ENCODE peak calls at places on chromosome 20, in seven cellular contexts. One of them, this sample, is unnamed.

GRCh38 chr20:62839261-62839660 is 22.4 kb downstream of the TCFL5 start:
- DNase-seq in right cardiac atrium: no peak
- DNase-seq in endothelial cell of umbilical vein: no peak
- DNase-seq in PC-3: no peak
- DNase-seq in hepatocyte: no peak
- DNase-seq in AG04450: no peak
- DNase-seq in sigmoid colon: no peak
- DNase-seq in this sample: no peak

GRCh38 chr20:44910690-44911262 is 916 bp downstream of the PABPC1L start:
- DNase-seq in right cardiac atrium: no peak
- DNase-seq in hepatocyte: no peak
- DNase-seq in sigmoid colon: no peak
- DNase-seq in PC-3: peak
- DNase-seq in endothelial cell of umbilical vein: no peak
- DNase-seq in AG04450: no peak
- DNase-seq in this sample: no peak

GRCh38 chr20:20806121-20806820 is 93.8 kb upstream of the RALGAPA2 start:
- DNase-seq in AG04450: no peak
- DNase-seq in endothelial cell of umbilical vein: no peak
- DNase-seq in PC-3: no peak
- DNase-seq in hepatocyte: no peak
- DNase-seq in sigmoid colon: no peak
- DNase-seq in right cardiac atrium: no peak
- DNase-seq in this sample: no peak

GRCh38 chr20:46123482-46124245 is 5.5 kb downstream of the CD40 start:
- DNase-seq in sigmoid colon: no peak
- DNase-seq in endothelial cell of umbilical vein: no peak
- DNase-seq in AG04450: no peak
- DNase-seq in PC-3: no peak
- DNase-seq in right cardiac atrium: no peak
- DNase-seq in hepatocyte: no peak
- DNase-seq in this sample: no peak

GRCh38 chr20:59765599-59766177 is 161.3 kb downstream of the PHACTR3 start:
- DNase-seq in sigmoid colon: no peak
- DNase-seq in hepatocyte: peak
- DNase-seq in PC-3: peak
- DNase-seq in endothelial cell of umbilical vein: no peak
- DNase-seq in AG04450: no peak
- DNase-seq in right cardiac atrium: no peak
- DNase-seq in this sample: no peak

GRCh38 chr20:59805786-59806577 is 127.5 kb downstream of the SYCP2 start:
- DNase-seq in hepatocyte: no peak
- DNase-seq in right cardiac atrium: no peak
- DNase-seq in sigmoid colon: no peak
- DNase-seq in endothelial cell of umbilical vein: no peak
- DNase-seq in PC-3: no peak
- DNase-seq in AG04450: no peak
- DNase-seq in this sample: no peak

GRCh38 chr20:38073307-38074010 is 39.9 kb downstream of the RPRD1B start:
- DNase-seq in endothelial cell of umbilical vein: peak
- DNase-seq in sigmoid colon: peak
- DNase-seq in PC-3: peak
- DNase-seq in hepatocyte: peak
- DNase-seq in right cardiac atrium: peak
- DNase-seq in AG04450: peak
- DNase-seq in this sample: no peak

GRCh38 chr20:49431345-49431744 is 51.1 kb downstream of the KCNB1 start:
- DNase-seq in PC-3: no peak
- DNase-seq in endothelial cell of umbilical vein: no peak
- DNase-seq in hepatocyte: no peak
- DNase-seq in AG04450: no peak
- DNase-seq in sigmoid colon: no peak
- DNase-seq in right cardiac atrium: no peak
- DNase-seq in this sample: no peak

GRCh38 chr20:51417745-51418529 is 124.6 kb downstream of the NFATC2 start:
- DNase-seq in endothelial cell of umbilical vein: no peak
- DNase-seq in right cardiac atrium: no peak
- DNase-seq in AG04450: no peak
- DNase-seq in sigmoid colon: no peak
- DNase-seq in hepatocyte: no peak
- DNase-seq in PC-3: no peak
- DNase-seq in this sample: no peak

DNA sequence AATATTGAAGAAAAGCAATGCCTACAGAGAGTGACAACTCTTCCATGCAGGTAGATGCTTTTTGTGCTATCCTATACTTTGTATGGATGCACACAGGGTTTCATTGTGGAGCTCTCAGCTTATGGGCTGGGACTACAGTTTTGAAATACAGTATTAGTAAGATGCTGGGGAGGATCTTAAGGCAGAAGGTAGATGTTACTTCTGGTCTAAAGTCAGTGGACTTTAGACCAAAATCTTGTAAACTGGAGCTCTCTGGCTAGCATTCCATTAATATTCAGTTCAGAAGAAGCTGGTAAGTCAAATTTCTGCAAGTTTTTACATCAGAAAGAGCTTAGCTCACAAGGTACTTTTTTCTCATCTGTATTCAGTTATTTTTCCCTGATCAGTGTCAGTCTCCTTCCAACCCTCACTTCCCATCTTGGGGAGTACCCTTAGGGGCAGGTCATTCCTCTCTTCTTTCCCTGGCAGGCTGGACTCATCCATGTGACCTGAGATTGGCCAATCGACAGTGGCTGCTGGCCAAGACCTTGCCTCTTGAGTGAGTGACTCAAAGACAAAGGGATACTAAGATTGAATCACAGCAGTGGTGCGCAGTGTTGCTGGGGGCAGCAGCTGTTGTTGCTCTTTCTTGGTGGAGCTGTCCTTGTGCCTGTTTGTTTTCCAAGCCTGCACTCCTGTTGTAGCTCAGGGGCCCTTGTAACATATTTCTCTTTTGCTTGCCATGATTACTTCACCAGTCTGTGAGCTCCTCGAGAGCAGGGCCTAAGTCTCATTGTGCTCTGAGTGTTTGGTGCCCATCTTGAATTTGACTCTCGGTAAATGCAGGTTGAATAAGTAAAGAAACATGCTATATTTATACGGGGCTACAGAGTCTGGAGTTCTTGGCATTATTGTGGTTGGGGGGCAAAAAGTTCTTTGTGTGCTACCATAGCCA is 2.8 kb upstream of the PHF20 start:
- DNase-seq in sigmoid colon: peak
- DNase-seq in right cardiac atrium: peak
- DNase-seq in PC-3: peak
- DNase-seq in AG04450: peak
- DNase-seq in endothelial cell of umbilical vein: peak
- DNase-seq in hepatocyte: peak
- DNase-seq in this sample: peak
- H3K4me3 ChIP-seq in sigmoid colon: no peak
- H3K4me3 ChIP-seq in right cardiac atrium: no peak
- H3K4me3 ChIP-seq in PC-3: no peak
- H3K4me3 ChIP-seq in AG04450: no peak
- H3K4me3 ChIP-seq in endothelial cell of umbilical vein: no peak
- H3K4me3 ChIP-seq in hepatocyte: no peak
- H3K4me3 ChIP-seq in this sample: no peak

DNA sequence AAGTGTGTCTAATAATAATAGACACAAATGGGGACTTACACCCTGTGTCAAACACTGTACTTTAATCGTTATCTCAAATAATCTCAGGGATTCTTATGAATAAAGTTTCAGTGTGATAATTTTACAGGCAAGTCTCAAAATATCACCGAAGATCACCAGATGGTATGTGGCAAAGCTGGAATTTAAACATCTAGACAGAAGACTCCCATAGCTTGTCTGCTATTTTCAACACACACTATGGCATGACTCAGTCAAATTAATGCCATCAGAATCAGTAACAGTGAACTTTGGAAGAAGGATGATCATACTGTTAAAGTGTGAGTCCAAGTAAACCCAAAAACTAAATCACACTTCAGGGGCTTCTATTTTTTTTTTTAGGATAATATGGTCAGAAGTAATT is 867.6 kb upstream of the FLRT3 start:
- DNase-seq in AG04450: no peak
- DNase-seq in endothelial cell of umbilical vein: no peak
- DNase-seq in sigmoid colon: no peak
- DNase-seq in right cardiac atrium: no peak
- DNase-seq in PC-3: no peak
- DNase-seq in hepatocyte: no peak
- DNase-seq in this sample: no peak
- H3K27ac ChIP-seq in AG04450: no peak
- H3K27ac ChIP-seq in endothelial cell of umbilical vein: no peak
- H3K27ac ChIP-seq in sigmoid colon: no peak
- H3K27ac ChIP-seq in right cardiac atrium: no peak
- H3K27ac ChIP-seq in PC-3: no peak
- H3K27ac ChIP-seq in hepatocyte: no peak
- H3K27ac ChIP-seq in this sample: no peak

DNA sequence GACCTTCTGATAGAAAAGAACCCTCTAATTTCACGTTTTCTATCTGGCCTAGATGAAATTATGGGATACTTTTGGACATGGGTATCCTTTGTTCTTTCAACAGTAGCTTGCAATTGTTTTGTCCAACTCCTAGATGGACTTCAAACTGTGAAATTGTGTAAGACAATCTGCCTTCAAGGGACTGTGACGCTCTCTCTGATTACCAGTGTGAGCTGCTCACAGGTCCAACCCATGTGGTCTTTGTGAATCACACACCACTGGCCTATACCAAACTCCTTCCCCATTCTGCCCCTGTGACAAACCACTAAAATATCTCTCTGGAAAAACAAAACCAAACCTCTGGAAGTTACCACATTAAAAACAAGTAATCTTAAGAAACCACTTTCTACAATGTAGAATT is 59.5 kb downstream of the NINL start:
- DNase-seq in AG04450: peak
- DNase-seq in hepatocyte: peak
- DNase-seq in sigmoid colon: no peak
- DNase-seq in right cardiac atrium: no peak
- DNase-seq in endothelial cell of umbilical vein: no peak
- DNase-seq in PC-3: peak
- DNase-seq in this sample: no peak
- H3K4me3 ChIP-seq in AG04450: no peak
- H3K4me3 ChIP-seq in hepatocyte: no peak
- H3K4me3 ChIP-seq in sigmoid colon: no peak
- H3K4me3 ChIP-seq in right cardiac atrium: no peak
- H3K4me3 ChIP-seq in endothelial cell of umbilical vein: no peak
- H3K4me3 ChIP-seq in PC-3: no peak
- H3K4me3 ChIP-seq in this sample: no peak

GRCh38 chr20:5776074-5776473 is 25.9 kb downstream of the SHLD1 start:
- DNase-seq in right cardiac atrium: peak
- DNase-seq in endothelial cell of umbilical vein: no peak
- DNase-seq in PC-3: no peak
- DNase-seq in AG04450: no peak
- DNase-seq in hepatocyte: no peak
- DNase-seq in sigmoid colon: no peak
- DNase-seq in this sample: no peak

GRCh38 chr20:5781798-5782750 is 31.9 kb downstream of the SHLD1 start:
- DNase-seq in AG04450: no peak
- DNase-seq in endothelial cell of umbilical vein: no peak
- DNase-seq in right cardiac atrium: no peak
- DNase-seq in sigmoid colon: no peak
- DNase-seq in PC-3: peak
- DNase-seq in hepatocyte: no peak
- DNase-seq in this sample: no peak

GRCh38 chr20:5774438-5774837 is 24.2 kb downstream of the SHLD1 start:
- DNase-seq in right cardiac atrium: no peak
- DNase-seq in PC-3: no peak
- DNase-seq in sigmoid colon: no peak
- DNase-seq in hepatocyte: no peak
- DNase-seq in AG04450: no peak
- DNase-seq in endothelial cell of umbilical vein: no peak
- DNase-seq in this sample: no peak

GRCh38 chr20:5780233-5781217 is 30.3 kb downstream of the SHLD1 start:
- DNase-seq in AG04450: peak
- DNase-seq in right cardiac atrium: no peak
- DNase-seq in sigmoid colon: no peak
- DNase-seq in hepatocyte: no peak
- DNase-seq in PC-3: peak
- DNase-seq in endothelial cell of umbilical vein: no peak
- DNase-seq in this sample: no peak

GRCh38 chr20:5779071-5779470 is 28.9 kb downstream of the SHLD1 start:
- DNase-seq in right cardiac atrium: no peak
- DNase-seq in sigmoid colon: no peak
- DNase-seq in PC-3: no peak
- DNase-seq in hepatocyte: no peak
- DNase-seq in AG04450: no peak
- DNase-seq in endothelial cell of umbilical vein: no peak
- DNase-seq in this sample: no peak
- H3K27ac ChIP-seq in right cardiac atrium: peak
- H3K27ac ChIP-seq in sigmoid colon: no peak
- H3K27ac ChIP-seq in PC-3: peak
- H3K27ac ChIP-seq in hepatocyte: peak
- H3K27ac ChIP-seq in AG04450: no peak
- H3K27ac ChIP-seq in endothelial cell of umbilical vein: no peak
- H3K27ac ChIP-seq in this sample: no peak